ENCODE peak calls at places on chromosomes 5 and 9, in five cellular contexts. R, D, B, U and H are unnamed samples.

GRCh38 chr5:123423278-123424149 is at the start of gene CEP120:
- DNase-seq in R (peak), U (peak), D (peak), B (peak), H (peak)

GRCh38 chr5:150574818-150575537 is 65.5 kb upstream of the SYNPO start:
- DNase-seq in U (no peak), R (peak), B (peak), D (no peak), H (peak)

GRCh38 chr9:63859475-63860215 is 1425.4 kb downstream of the FOXD4L5 start:
- DNase-seq in B (peak), R (no peak), D (peak), U (no peak), H (no peak)

GRCh38 chr9:138047469-138048040 is 170.0 kb downstream of the CACNA1B start:
- DNase-seq in D (no peak), R (no peak), U (no peak), B (peak), H (no peak)

GRCh38 chr5:68848086-68848485 is 245.7 kb upstream of the SLC30A5 start:
- DNase-seq in U (peak), D (no peak), R (no peak), B (no peak), H (no peak)

GRCh38 chr5:76787237-76787636 is 31.6 kb upstream of the F2RL1 start:
- DNase-seq in R (peak), U (peak), D (peak), B (no peak), H (no peak)

GRCh38 chr5:2519153-2519552 is 232.3 kb downstream of the IRX2 start:
- DNase-seq in U (no peak), D (no peak), R (no peak), B (no peak), H (no peak)

GRCh38 chr9:108041551-108041950 is 552.0 kb upstream of the KLF4 start:
- DNase-seq in D (no peak), R (no peak), U (peak), B (no peak), H (no peak)

GRCh38 chr9:89444212-89444611 is 53.7 kb downstream of the SEMA4D start:
- DNase-seq in D (no peak), R (no peak), B (no peak), U (no peak), H (no peak)

GRCh38 chr9:126151671-126152050 is 175.0 kb upstream of the MVB12B start:
- DNase-seq in R (no peak), U (peak), B (peak), D (no peak), H (no peak)

GRCh38 chr9:113957778-113958430 is 81.8 kb downstream of the ZNF618 start:
- DNase-seq in U (peak), D (no peak), B (no peak), R (no peak), H (peak)

GRCh38 chr9:110638381-110638954 is 30.1 kb upstream of the MUSK start:
- DNase-seq in R (no peak), U (no peak), B (no peak), D (no peak), H (no peak)

GRCh38 chr5:73522989-73523388 is 24.7 kb downstream of the BTF3 start:
- DNase-seq in B (no peak), R (no peak), U (no peak), D (no peak), H (no peak)

GRCh38 chr9:79054500-79054899 is 517.3 kb upstream of the TLE4 start:
- DNase-seq in R (no peak), D (no peak), B (no peak), U (peak), H (no peak)

GRCh38 chr5:139271201-139272027 is 22.1 kb upstream of the MATR3 start:
- DNase-seq in R (no peak), U (peak), D (no peak), B (no peak), H (peak)

GRCh38 chr9:79799691-79800345 is 228.1 kb downstream of the TLE4 start:
- DNase-seq in R (no peak), D (no peak), B (no peak), U (peak), H (no peak)

GRCh38 chr9:114898741-114899140 is 31.6 kb downstream of the TNFSF8 start:
- DNase-seq in R (no peak), B (no peak), U (no peak), D (peak), H (no peak)

GRCh38 chr5:141846031-141846430 is 32.2 kb downstream of the PCDH1 start:
- DNase-seq in U (peak), B (peak), R (no peak), D (peak), H (no peak)

GRCh38 chr9:136682710-136683109 is 4.5 kb downstream of the AGPAT2 start:
- DNase-seq in D (no peak), R (no peak), U (no peak), B (no peak), H (no peak)

GRCh38 chr9:79975471-79976316 is 403.9 kb downstream of the TLE4 start:
- DNase-seq in B (no peak), U (no peak), R (no peak), D (no peak), H (no peak)

GRCh38 chr5:65338606-65339151 is 143.0 kb downstream of the ADAMTS6 start:
- DNase-seq in D (no peak), R (no peak), U (peak), B (no peak), H (no peak)

GRCh38 chr9:114655689-114656088 is 1.9 kb downstream of the TEX53 start:
- DNase-seq in U (peak), B (no peak), R (no peak), D (no peak), H (no peak)

GRCh38 chr9:38443597-38443996 is 19.3 kb upstream of the IGFBPL1 start:
- DNase-seq in U (peak), D (no peak), R (no peak), B (no peak), H (no peak)

GRCh38 chr5:15009420-15009819 is 137.8 kb upstream of the ANKH start:
- DNase-seq in B (peak), R (no peak), U (peak), D (peak), H (no peak)

GRCh38 chr5:172117977-172118701 is 69.9 kb downstream of the STK10 start:
- DNase-seq in B (no peak), D (no peak), R (no peak), U (no peak), H (no peak)

GRCh38 chr5:113270081-113270480 is 164.7 kb downstream of the TSSK1B start:
- DNase-seq in D (no peak), U (no peak), B (no peak), R (no peak), H (no peak)

GRCh38 chr9:113011911-113012381 is at the start of gene ZNF883:
- DNase-seq in R (no peak), D (peak), U (peak), B (peak), H (peak)

GRCh38 chr5:99674086-99674485 is 745.3 kb upstream of the CHD1 start:
- DNase-seq in B (no peak), R (no peak), D (no peak), U (no peak), H (no peak)

GRCh38 chr9:9747787-9748186 is 865.0 kb downstream of the PTPRD start:
- DNase-seq in B (no peak), U (peak), R (no peak), D (no peak), H (no peak)

GRCh38 chr9:107541523-107541922 is 52.0 kb upstream of the KLF4 start:
- DNase-seq in B (no peak), U (no peak), D (no peak), R (no peak), H (no peak)

GRCh38 chr9:69649566-69650260 is 22.5 kb downstream of the APBA1 start:
- DNase-seq in U (peak), R (no peak), D (no peak), B (no peak), H (no peak)

GRCh38 chr5:1076406-1076805 is 35.5 kb downstream of the SLC12A7 start:
- DNase-seq in B (no peak), U (no peak), R (no peak), D (no peak), H (no peak)

GRCh38 chr9:8206720-8207119 is 407.1 kb upstream of the DMAC1 start:
- DNase-seq in R (no peak), U (no peak), B (no peak), D (no peak), H (no peak)

GRCh38 chr5:100889896-100890295 is 13.2 kb downstream of the ST8SIA4 start:
- DNase-seq in U (no peak), D (no peak), R (no peak), B (no peak), H (no peak)

GRCh38 chr9:109113239-109113638 is 6.5 kb downstream of the TMEM245 start:
- DNase-seq in D (no peak), B (no peak), U (no peak), R (no peak), H (no peak)

GRCh38 chr9:109114670-109115069 is 5.1 kb downstream of the TMEM245 start:
- DNase-seq in D (no peak), U (peak), B (no peak), R (no peak), H (no peak)

GRCh38 chr9:109110326-109111014 is 9.3 kb downstream of the TMEM245 start:
- DNase-seq in R (no peak), D (no peak), B (no peak), U (peak), H (no peak)

GRCh38 chr9:109115931-109116541 is 3.7 kb downstream of the TMEM245 start:
- DNase-seq in U (peak), R (no peak), D (no peak), B (no peak), H (no peak)

GRCh38 chr9:109113892-109114609 is 5.7 kb downstream of the TMEM245 start:
- DNase-seq in B (no peak), R (no peak), U (no peak), D (no peak), H (no peak)
- H3K4me3 ChIP-seq in B (no peak), R (no peak), U (no peak), D (no peak), H (no peak)

GRCh38 chr5:56270058-56270457 is 36.9 kb upstream of the ANKRD55 start:
- DNase-seq in U (no peak), R (no peak), B (peak), D (no peak), H (no peak)

GRCh38 chr5:56270568-56271392 is 37.6 kb upstream of the ANKRD55 start:
- DNase-seq in B (peak), U (peak), R (peak), D (peak), H (peak)

GRCh38 chr5:56273376-56274005 is 40.4 kb upstream of the ANKRD55 start:
- DNase-seq in B (no peak), R (no peak), U (no peak), D (no peak), H (no peak)

GRCh38 chr5:56269216-56269927 is 36.2 kb upstream of the ANKRD55 start:
- DNase-seq in D (no peak), U (peak), B (peak), R (no peak), H (no peak)

GRCh38 chr5:56272765-56273164 is 39.6 kb upstream of the ANKRD55 start:
- DNase-seq in D (no peak), B (no peak), U (no peak), R (no peak), H (no peak)
- H3K4me3 ChIP-seq in D (no peak), B (no peak), U (no peak), R (no peak), H (no peak)

GRCh38 chr5:74863726-74864125 is 2.5 kb downstream of the FAM169A start:
- DNase-seq in B (no peak), U (no peak), R (no peak), D (no peak), H (no peak)

GRCh38 chr5:74865799-74866652 is at the start of gene FAM169A:
- DNase-seq in D (peak), U (peak), R (no peak), B (peak), H (no peak)

GRCh38 chr5:74865293-74865798 is 841 bp downstream of the FAM169A start:
- DNase-seq in D (no peak), U (no peak), B (peak), R (no peak), H (no peak)

GRCh38 chr5:74864823-74865222 is 1.4 kb downstream of the FAM169A start:
- DNase-seq in B (peak), U (no peak), R (no peak), D (no peak), H (no peak)

GRCh38 chr5:74866653-74867162 is 521 bp upstream of the FAM169A start:
- DNase-seq in D (no peak), B (peak), U (peak), R (no peak), H (no peak)
- H3K4me3 ChIP-seq in D (peak), B (peak), U (peak), R (peak), H (peak)

DNA sequence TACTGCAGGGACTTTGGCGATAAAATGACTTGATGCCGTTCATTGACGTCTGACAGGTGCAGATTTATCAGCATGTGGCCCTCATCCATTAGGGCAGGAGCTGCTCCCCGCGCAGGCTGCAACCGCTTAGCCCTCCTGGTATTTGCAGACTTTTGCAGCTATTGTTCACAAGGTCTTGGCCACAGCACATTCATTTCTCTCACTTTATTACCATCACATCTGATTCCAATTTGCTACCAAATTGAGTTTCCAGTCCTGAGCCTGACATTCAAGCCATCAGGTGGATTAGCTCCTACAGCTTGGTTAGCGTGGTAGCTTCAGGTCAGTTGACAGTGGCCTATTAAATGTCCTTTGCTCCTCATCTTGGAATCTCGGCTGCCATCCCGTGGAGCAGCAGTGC is 299.2 kb downstream of the CD180 start:
- DNase-seq in U (no peak), B (peak), R (no peak), D (no peak), H (peak)
- H3K4me3 ChIP-seq in U (no peak), B (no peak), R (no peak), D (no peak), H (no peak)

GRCh38 chr5:149002761-149003689 is 59.8 kb downstream of the SH3TC2 start:
- DNase-seq in B (no peak), U (peak), R (no peak), D (no peak), H (no peak)

GRCh38 chr5:149007174-149007573 is 55.7 kb downstream of the SH3TC2 start:
- DNase-seq in U (peak), B (no peak), D (no peak), R (no peak), H (no peak)

GRCh38 chr5:149002053-149002452 is 60.8 kb downstream of the SH3TC2 start:
- DNase-seq in D (no peak), R (no peak), U (peak), B (no peak), H (peak)

GRCh38 chr5:149004559-149004958 is 58.3 kb downstream of the SH3TC2 start:
- DNase-seq in B (no peak), D (no peak), R (no peak), U (no peak), H (no peak)

DNA sequence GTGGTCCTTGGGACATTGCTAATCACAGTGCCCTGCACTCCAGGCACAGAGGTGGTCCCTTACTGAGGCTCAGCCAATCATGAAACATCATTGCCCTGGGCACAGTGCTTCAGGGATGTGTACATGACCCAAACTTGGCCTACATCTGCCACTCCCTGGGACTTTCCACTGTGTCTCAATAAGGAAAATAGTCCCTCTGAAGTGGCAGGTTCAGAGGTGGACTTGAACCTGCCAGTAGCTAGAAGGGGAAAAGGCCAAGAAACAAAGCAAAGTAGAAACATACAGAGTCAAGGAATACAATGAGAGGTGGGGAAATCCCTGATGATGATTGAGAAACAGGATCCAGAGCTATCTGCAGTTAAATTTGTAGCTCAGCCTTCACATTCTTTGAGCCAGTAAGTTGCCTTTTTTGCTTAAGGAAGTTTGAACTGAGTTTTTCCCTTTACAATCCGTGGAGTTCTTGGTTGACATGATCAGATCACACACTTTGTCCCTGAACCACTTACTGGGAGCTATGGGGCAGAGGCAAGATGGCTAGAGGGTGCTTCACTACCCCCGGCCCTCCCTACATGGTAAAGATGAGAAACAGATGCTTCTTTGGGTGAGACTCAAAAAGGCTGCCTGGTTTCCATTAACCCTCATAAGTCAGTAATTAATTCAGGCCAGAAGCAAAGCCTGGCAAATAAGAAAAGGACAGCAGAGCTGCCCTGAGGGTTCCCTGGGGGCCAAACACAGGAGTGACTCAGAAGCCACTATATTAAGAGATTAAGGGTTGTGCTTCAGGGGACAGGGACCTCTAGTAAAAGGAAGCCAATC is 57.6 kb downstream of the SH3TC2 start:
- DNase-seq in R (no peak), D (no peak), U (no peak), B (peak), H (no peak)
- H3K4me3 ChIP-seq in R (no peak), D (no peak), U (no peak), B (no peak), H (no peak)

DNA sequence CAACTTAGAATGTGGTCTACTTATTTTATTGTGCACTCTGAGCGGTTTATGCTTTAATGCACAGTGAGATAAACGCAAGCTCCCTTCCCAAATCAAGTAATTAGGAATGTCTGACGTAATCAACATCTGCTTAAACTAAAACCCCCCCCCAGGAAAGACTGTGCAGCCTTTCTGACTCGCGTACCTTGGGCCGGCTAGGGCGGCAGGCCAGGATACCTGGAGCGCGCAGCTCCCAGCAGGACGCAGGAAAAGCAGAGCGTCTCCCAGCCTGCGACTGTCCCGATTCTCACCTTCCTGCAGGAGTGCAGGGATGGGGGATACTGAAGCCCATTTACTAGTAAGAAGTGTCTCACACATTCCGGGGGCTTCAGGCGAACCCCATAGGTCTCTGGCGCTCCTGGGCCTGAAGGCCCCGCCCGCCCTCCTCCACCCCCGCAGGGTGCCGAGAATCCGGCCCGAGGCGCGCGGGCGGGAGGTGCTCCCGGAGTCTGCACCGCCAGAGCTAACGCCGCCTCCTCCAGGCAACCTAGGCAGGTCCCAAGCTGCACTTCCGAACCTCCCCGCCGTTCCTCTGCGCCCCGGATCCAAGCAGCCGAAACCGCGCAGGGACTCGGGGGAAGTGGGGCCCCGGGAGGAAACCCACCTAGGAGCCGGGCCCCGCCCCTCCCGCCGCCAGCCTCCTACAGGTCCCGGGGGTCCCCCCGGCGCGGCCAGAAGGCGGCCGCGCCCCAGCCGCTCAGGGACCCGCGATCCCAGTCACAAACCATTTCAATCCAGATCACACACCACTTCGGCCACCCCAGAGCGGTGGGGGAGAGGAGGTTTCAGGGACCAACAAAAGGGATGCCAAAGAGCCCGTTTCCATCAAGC is 1.4 kb downstream of the ROR2 start:
- DNase-seq in R (no peak), U (peak), B (peak), D (peak), H (no peak)
- H3K4me3 ChIP-seq in R (peak), U (peak), B (peak), D (peak), H (peak)

DNA sequence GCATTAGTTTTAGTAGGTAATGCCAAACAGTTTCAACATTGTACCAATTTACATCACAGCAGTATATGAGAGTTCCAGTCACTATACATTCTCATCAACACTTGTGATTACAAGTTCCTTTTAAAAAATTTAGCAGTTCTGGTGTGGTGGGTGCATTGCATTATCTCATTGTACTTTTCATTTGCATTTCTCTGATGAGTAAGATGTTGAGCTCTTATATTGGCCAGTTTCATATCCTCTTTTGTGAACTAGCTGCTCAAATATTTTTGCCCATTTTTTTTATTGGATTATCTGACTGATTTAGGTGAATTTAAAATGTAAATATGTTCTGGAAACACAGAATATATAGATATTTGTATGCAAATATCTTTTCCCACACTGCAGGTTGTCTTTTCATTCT is 160.9 kb upstream of the NR3C1 start:
- DNase-seq in B (no peak), D (no peak), R (no peak), U (no peak), H (no peak)
- H3K4me3 ChIP-seq in B (no peak), D (no peak), R (no peak), U (no peak), H (no peak)

GRCh38 chr9:121962421-121962820 is 130.7 kb downstream of the TTLL11 start:
- DNase-seq in U (no peak), D (no peak), B (no peak), R (no peak), H (no peak)
- H3K4me3 ChIP-seq in U (no peak), D (no peak), B (peak), R (no peak), H (no peak)

GRCh38 chr5:132308701-132309100 is 14.5 kb downstream of the SLC22A4 start:
- DNase-seq in U (no peak), R (no peak), B (no peak), D (no peak), H (no peak)
- H3K4me3 ChIP-seq in U (no peak), R (no peak), B (no peak), D (no peak), H (no peak)